ENCODE peak calls at places on chromosomes 4 and X, in nine cellular contexts. O is uterus; R is CD8-positive, alpha-beta T cell; H is upper lobe of left lung; U is upper lobe of right lung; F is colonic mucosa; S is GM23248; A is heart right ventricle; L is AG04450. E is an unnamed sample.

GRCh38 chr4:99301376-99302164 is 10.8 kb upstream of the ADH1A start:
- DNase-seq in A (no peak), F (no peak), H (no peak), U (no peak), R (no peak), O (no peak), L (peak; percentile 6), S (peak; percentile 38), E (no peak)

GRCh38 chr4:180665994-180666818 is 1577.0 kb upstream of the TENM3 start:
- DNase-seq in F (peak; percentile 24), L (peak; percentile 10), U (no peak), A (no peak), H (no peak), S (peak; percentile 66), O (no peak), R (no peak), E (no peak)

GRCh38 chr4:66187175-66187720 is 517.0 kb upstream of the EPHA5 start:
- DNase-seq in F (no peak), S (no peak), L (no peak), O (no peak), U (peak; percentile 31), H (no peak), R (no peak), A (no peak), E (no peak)

GRCh38 chr4:108172231-108172779 is 3.6 kb upstream of the LEF1 start:
- DNase-seq in A (no peak), O (no peak), F (no peak), S (peak; percentile 18), R (peak; percentile 32), L (no peak), H (peak; percentile 86), U (peak; percentile 67), E (no peak)

GRCh38 chr4:7645956-7646355 is 211.2 kb upstream of the PSAPL1 start:
- DNase-seq in L (no peak), O (no peak), A (no peak), H (peak; percentile 68), F (no peak), U (no peak), S (no peak), R (no peak), E (no peak)

GRCh38 chrX:147072747-147073146 is 258.2 kb upstream of the CXorf51A start:
- DNase-seq in R (no peak), F (no peak), S (no peak), U (no peak), H (no peak), A (no peak), O (no peak), L (no peak), E (no peak)

GRCh38 chrX:123648028-123648810 is 84.6 kb downstream of the THOC2 start:
- DNase-seq in U (peak; percentile 69), R (peak; percentile 15), A (no peak), F (peak; percentile 56), S (peak; percentile 44), O (no peak), L (peak; percentile 42), H (no peak), E (no peak)

GRCh38 chr4:61079427-61079826 is 120.7 kb upstream of the ADGRL3 start:
- DNase-seq in L (no peak), U (no peak), F (no peak), A (no peak), O (no peak), S (no peak), R (no peak), H (no peak), E (no peak)

GRCh38 chrX:123081766-123082165 is 102.3 kb upstream of the GRIA3 start:
- DNase-seq in A (no peak), O (no peak), L (no peak), H (no peak), R (no peak), U (no peak), F (no peak), S (peak; percentile 61), E (no peak)

GRCh38 chr4:78120144-78120880 is 63.2 kb downstream of the FRAS1 start:
- DNase-seq in A (no peak), L (no peak), R (no peak), H (no peak), U (no peak), F (no peak), S (no peak), O (no peak), E (no peak)

GRCh38 chr4:78119698-78120097 is 62.6 kb downstream of the FRAS1 start:
- DNase-seq in R (no peak), F (no peak), O (no peak), H (no peak), L (no peak), S (peak; percentile 49), U (no peak), A (no peak), E (no peak)

GRCh38 chr4:78121338-78121904 is 64.3 kb downstream of the FRAS1 start:
- DNase-seq in S (no peak), O (no peak), A (peak; percentile 39), R (no peak), U (peak; percentile 68), F (no peak), L (no peak), H (no peak), E (no peak)
- H3K27ac ChIP-seq in S (no peak overlapping the region), O (no peak overlapping the region), A (peak overlapping the region; percentile 34), R (no peak overlapping the region), U (peak overlapping the region; percentile 31), F (no peak overlapping the region), L (no peak overlapping the region), H (no peak overlapping the region), E (peak overlapping the region; percentile 80)

GRCh38 chrX:9535101-9535500 is 70.2 kb downstream of the TBL1X start:
- DNase-seq in S (no peak), A (no peak), U (no peak), H (no peak), F (no peak), R (no peak), L (no peak), O (no peak), E (no peak)

GRCh38 chrX:9538544-9539045 is 73.7 kb downstream of the TBL1X start:
- DNase-seq in F (peak; percentile 44), O (no peak), R (no peak), H (no peak), L (no peak), A (no peak), U (no peak), S (no peak), E (no peak)

GRCh38 chrX:9534686-9535085 is 69.8 kb downstream of the TBL1X start:
- DNase-seq in L (no peak), U (no peak), S (peak; percentile 51), O (peak; percentile 34), H (no peak), A (no peak), F (no peak), R (no peak), E (no peak)

GRCh38 chrX:9539611-9540387 is 74.9 kb downstream of the TBL1X start:
- DNase-seq in L (no peak), O (no peak), A (no peak), S (no peak), U (no peak), H (no peak), R (peak; percentile 12), F (peak; percentile 27), E (no peak)

DNA sequence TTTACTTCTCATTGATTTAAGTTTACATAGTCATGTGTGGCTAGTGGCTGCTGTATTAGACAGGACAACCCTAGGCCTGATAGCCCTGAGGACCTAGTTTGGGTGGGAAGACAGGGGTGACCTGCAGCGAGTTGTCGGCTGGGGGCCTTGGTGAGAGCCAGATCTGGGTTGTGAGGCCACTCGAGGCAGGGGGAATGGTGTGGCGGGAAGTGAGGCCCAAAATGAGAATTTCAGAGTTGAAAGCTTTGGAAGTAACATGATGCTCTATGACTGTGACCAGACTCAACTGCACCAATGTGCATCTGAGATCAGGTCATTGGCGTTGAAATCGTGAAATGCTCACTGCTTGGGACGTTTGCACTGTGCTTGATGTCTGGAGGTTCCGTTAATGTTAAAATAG is 72.9 kb downstream of the TBL1X start:
- DNase-seq in A (no peak), F (no peak), U (no peak), H (no peak), S (no peak), R (no peak), L (no peak), O (no peak), E (no peak)
- H3K27ac ChIP-seq in A (no peak overlapping the region), F (no peak overlapping the region), U (no peak overlapping the region), H (no peak overlapping the region), S (no peak overlapping the region), R (no peak overlapping the region), L (no peak overlapping the region), O (no peak overlapping the region), E (no peak overlapping the region)

DNA sequence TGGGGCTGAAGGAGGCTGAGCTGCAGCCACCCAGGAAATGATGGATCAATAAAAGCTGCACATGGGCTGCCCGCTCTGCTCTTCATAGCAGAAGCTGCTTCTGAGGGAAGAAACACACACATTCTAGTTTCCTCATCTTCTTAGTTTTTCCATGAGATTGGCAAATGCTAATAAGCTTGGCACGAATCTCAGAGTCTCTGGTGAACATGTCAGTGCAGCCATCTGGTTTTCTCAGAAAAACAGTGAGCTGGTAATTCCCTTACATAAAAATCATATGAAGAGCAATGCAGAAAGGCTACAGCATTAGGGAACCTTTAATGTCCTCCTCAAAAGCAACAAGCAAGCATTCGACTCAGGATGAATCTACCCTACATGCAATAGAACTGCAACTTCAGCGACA is 69.9 kb downstream of the GATB start:
- DNase-seq in A (no peak), R (no peak), O (no peak), H (no peak), L (no peak), S (peak; percentile 70), F (no peak), U (no peak), E (no peak)
- H3K27ac ChIP-seq in A (peak overlapping the region; percentile 63), R (no peak overlapping the region), O (peak overlapping the region; percentile 8), H (no peak overlapping the region), L (peak overlapping the region; percentile 52), S (peak overlapping the region; percentile 65), F (no peak overlapping the region), U (no peak overlapping the region), E (peak overlapping the region; percentile 86)

GRCh38 chr4:2939383-2940243 is 23.6 kb downstream of the NOP14 start:
- DNase-seq in U (peak; percentile 61), O (peak; percentile 12), A (peak; percentile 14), H (no peak), R (no peak), L (no peak), F (no peak), S (no peak), E (peak; percentile 50)

GRCh38 chr4:2938906-2939305 is 24.3 kb downstream of the NOP14 start:
- DNase-seq in S (no peak), H (no peak), F (no peak), U (peak; percentile 48), L (no peak), R (no peak), O (peak; percentile 8), A (no peak), E (no peak)

GRCh38 chr4:2936773-2937145 is 26.4 kb downstream of the NOP14 start:
- DNase-seq in H (no peak), A (no peak), F (no peak), U (peak; percentile 60), L (no peak), O (peak; percentile 21), S (peak; percentile 93), R (peak; percentile 45), E (no peak)

GRCh38 chr4:2937146-2937857 is 25.9 kb downstream of the NOP14 start:
- DNase-seq in U (peak; percentile 90), R (no peak), O (peak; percentile 21), A (no peak), H (no peak), S (no peak), F (no peak), L (no peak), E (no peak)

DNA sequence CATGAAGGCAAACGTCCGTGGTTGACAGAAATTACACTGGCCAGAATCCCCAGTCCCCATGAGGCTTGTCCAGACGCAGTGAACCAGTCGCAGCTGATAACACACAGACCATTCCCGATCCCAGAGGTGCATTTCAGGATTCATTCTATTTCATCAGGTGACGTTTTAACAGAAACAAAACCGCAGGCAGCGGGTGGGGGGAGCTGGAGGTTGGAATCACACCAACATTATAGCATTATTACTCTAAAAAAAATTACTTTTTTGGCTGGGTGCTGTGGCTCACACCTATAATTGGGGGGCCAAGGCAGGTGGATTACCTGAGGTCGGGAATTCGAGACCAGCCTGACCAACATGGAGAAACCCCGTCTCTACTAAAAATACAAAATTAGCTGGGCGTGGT is 25.2 kb downstream of the NOP14 start:
- DNase-seq in A (peak; percentile 0), U (peak; percentile 13), H (no peak), F (no peak), O (peak; percentile 9), S (no peak), R (no peak), L (no peak), E (no peak)
- H3K27ac ChIP-seq in A (no peak overlapping the region), U (no peak overlapping the region), H (no peak overlapping the region), F (no peak overlapping the region), O (no peak overlapping the region), S (no peak overlapping the region), R (no peak overlapping the region), L (no peak overlapping the region), E (no peak overlapping the region)

E was measured in right atrium auricular region.